ENCODE peak calls at places on chromosomes 16 and 17, in six cellular contexts. U, P, X, M, J and H are unnamed samples.

GRCh38 chr16:1056196-1056595 is 16.4 kb upstream of the SSTR5 start:
- DNase-seq in U (no peak), P (no peak), X (no peak), M (no peak), J (no peak), H (no peak)

GRCh38 chr17:58219789-58220183 is 731 bp upstream of the MKS1 start:
- DNase-seq in U (no peak), P (no peak), X (no peak), M (peak), J (no peak), H (peak)

GRCh38 chr17:37607637-37608368 is 1.4 kb downstream of the SYNRG start:
- DNase-seq in U (no peak), P (no peak), X (peak), M (no peak), J (no peak), H (no peak)

GRCh38 chr16:59385953-59386352 is 651.8 kb upstream of the GOT2 start:
- DNase-seq in U (no peak), P (no peak), X (no peak), M (peak), J (no peak), H (no peak)

GRCh38 chr16:85171809-85172464 is 59.7 kb upstream of the CIBAR2 start:
- DNase-seq in U (peak), P (no peak), X (no peak), M (peak), J (no peak), H (peak)

GRCh38 chr17:63843387-63844292 is 1.2 kb upstream of the SMARCD2 start:
- DNase-seq in U (peak), P (no peak), X (peak), M (peak), J (peak), H (peak)

GRCh38 chr16:19088341-19088916 is 21.0 kb downstream of the COQ7 start:
- DNase-seq in U (no peak), P (no peak), X (no peak), M (peak), J (no peak), H (peak)

GRCh38 chr16:66891360-66891759 is 11.0 kb downstream of the PDP2 start:
- DNase-seq in U (peak), P (no peak), X (no peak), M (no peak), J (no peak), H (no peak)

GRCh38 chr17:2049333-2050245 is 5.3 kb upstream of the HIC1 start:
- DNase-seq in U (peak), P (peak), X (peak), M (peak), J (peak), H (peak)

GRCh38 chr17:31549121-31549524 is 157.6 kb downstream of the RAB11FIP4 start:
- DNase-seq in U (no peak), P (no peak), X (no peak), M (peak), J (no peak), H (peak)

GRCh38 chr17:41547921-41548843 is 20.1 kb upstream of the KRT19 start:
- DNase-seq in U (peak), P (peak), X (peak), M (peak), J (peak), H (peak)

GRCh38 chr17:59513934-59514841 is 51.2 kb upstream of the DHX40 start:
- DNase-seq in U (peak), P (peak), X (no peak), M (peak), J (peak), H (peak)

GRCh38 chr17:60224064-60224463 is 74.3 kb downstream of the CA4 start:
- DNase-seq in U (no peak), P (no peak), X (no peak), M (peak), J (no peak), H (no peak)

GRCh38 chr17:50130778-50131317 is 888 bp upstream of the SAMD14 start:
- DNase-seq in U (no peak), P (no peak), X (peak), M (no peak), J (no peak), H (peak)

GRCh38 chr17:47996201-47996600 is 25.3 kb downstream of the CDK5RAP3 start:
- DNase-seq in U (no peak), P (no peak), X (no peak), M (no peak), J (no peak), H (no peak)

GRCh38 chr16:75208242-75208825 is 1.4 kb upstream of the CTRB2 start:
- DNase-seq in U (peak), P (no peak), X (no peak), M (no peak), J (no peak), H (no peak)

GRCh38 chr17:45973099-45973838 is 25.8 kb upstream of the STH start:
- DNase-seq in U (peak), P (no peak), X (no peak), M (no peak), J (no peak), H (no peak)

GRCh38 chr17:35889818-35890773 is 9.9 kb upstream of the CCL5 start:
- DNase-seq in U (peak), P (no peak), X (no peak), M (peak), J (no peak), H (peak)